ENCODE peak calls at places on chromosomes 5 and 9, in six cellular contexts. E, D, U, R, N and H are unnamed samples.

GRCh38 chr9:111926421-111926875 is 29.8 kb downstream of the UGCG start:
- DNase-seq in E (no peak), N (peak), U (peak), D (no peak), R (no peak), H (peak)

GRCh38 chr9:71506821-71507220 is 261.5 kb downstream of the CEMIP2 start:
- DNase-seq in N (no peak), U (no peak), D (no peak), E (peak), R (no peak), H (peak)

GRCh38 chr5:159184858-159185381 is 24.4 kb downstream of the RNF145 start:
- DNase-seq in N (peak), D (no peak), R (no peak), E (no peak), U (no peak), H (no peak)

GRCh38 chr5:149324639-149325038 is 20.7 kb upstream of the GRPEL2 start:
- DNase-seq in N (no peak), R (no peak), E (no peak), U (no peak), D (no peak), H (no peak)

GRCh38 chr5:9361835-9362234 is 184.0 kb downstream of the SEMA5A start:
- DNase-seq in R (peak), U (peak), N (peak), D (peak), E (peak), H (peak)

GRCh38 chr9:36788534-36788933 is 215.8 kb downstream of the MELK start:
- DNase-seq in E (no peak), N (no peak), U (no peak), D (peak), R (no peak), H (no peak)

GRCh38 chr9:16413509-16414016 is 456.9 kb downstream of the BNC2 start:
- DNase-seq in N (no peak), U (no peak), D (no peak), E (peak), R (peak), H (peak)

GRCh38 chr5:159095882-159096554 is 3.7 kb downstream of the EBF1 start:
- DNase-seq in D (no peak), E (no peak), R (no peak), N (no peak), U (no peak), H (no peak)

GRCh38 chr9:114919611-114920010 is 10.8 kb downstream of the TNFSF8 start:
- DNase-seq in D (no peak), N (no peak), U (no peak), E (no peak), R (no peak), H (no peak)

GRCh38 chr9:6096821-6097220 is 81.4 kb upstream of the RANBP6 start:
- DNase-seq in E (no peak), D (no peak), N (peak), R (no peak), U (no peak), H (no peak)

GRCh38 chr5:173338380-173339015 is 10.3 kb upstream of the STC2 start:
- DNase-seq in U (no peak), E (no peak), R (no peak), D (no peak), N (no peak), H (no peak)

GRCh38 chr5:132266836-132267160 is 9.3 kb downstream of the PDLIM4 start:
- DNase-seq in D (no peak), E (no peak), U (no peak), N (no peak), R (no peak), H (no peak)

GRCh38 chr5:143176048-143176447 is 227.4 kb downstream of the NR3C1 start:
- DNase-seq in R (no peak), N (no peak), D (no peak), U (no peak), E (no peak), H (peak)

GRCh38 chr5:154513669-154514084 is 35.6 kb upstream of the HAND1 start:
- DNase-seq in R (no peak), D (no peak), E (no peak), U (peak), N (no peak), H (no peak)

GRCh38 chr9:10562581-10563343 is 50.0 kb downstream of the PTPRD start:
- DNase-seq in D (no peak), E (no peak), R (no peak), U (no peak), N (no peak), H (no peak)

GRCh38 chr5:34891981-34892380 is 23.3 kb downstream of the RAD1 start:
- DNase-seq in E (no peak), U (no peak), D (no peak), R (no peak), N (no peak), H (no peak)

GRCh38 chr5:158856794-158857193 is 242.9 kb downstream of the EBF1 start:
- DNase-seq in R (no peak), E (no peak), N (no peak), D (no peak), U (no peak), H (no peak)

GRCh38 chr5:150066901-150067396 is 19.4 kb downstream of the CSF1R start:
- DNase-seq in R (no peak), U (no peak), N (no peak), E (no peak), D (no peak), H (peak)

GRCh38 chr9:116162241-116162781 is 8.7 kb downstream of the PAPPA start:
- DNase-seq in N (no peak), R (peak), E (no peak), D (no peak), U (no peak), H (no peak)

GRCh38 chr5:170363671-170364070 is 25.5 kb downstream of the KCNMB1 start:
- DNase-seq in N (no peak), E (no peak), R (no peak), U (no peak), D (no peak), H (peak)

GRCh38 chr5:164433471-164433870 is 928.1 kb downstream of the MAT2B start:
- DNase-seq in U (no peak), N (no peak), R (no peak), D (no peak), E (no peak), H (no peak)

GRCh38 chr5:77012601-77013000 is 17.6 kb upstream of the AGGF1 start:
- DNase-seq in U (no peak), N (no peak), R (no peak), E (no peak), D (no peak), H (no peak)

GRCh38 chr5:143309661-143310431 is 93.6 kb downstream of the NR3C1 start:
- DNase-seq in E (no peak), D (no peak), U (no peak), R (no peak), N (peak), H (peak)

GRCh38 chr5:17317499-17317898 is 100.1 kb downstream of the BASP1 start:
- DNase-seq in R (no peak), U (peak), E (no peak), N (no peak), D (no peak), H (peak)
- H3K4me3 ChIP-seq in R (no peak), U (peak), E (no peak), N (no peak), D (no peak), H (peak)

GRCh38 chr9:136784997-136785361 is 6.2 kb upstream of the TMEM141 start:
- DNase-seq in U (no peak), D (peak), R (no peak), E (no peak), N (no peak), H (no peak)
- TF ChIP-seq MYC in U (no peak), D (no peak), R (no peak), E (no peak), N (no peak), H (no peak)

DNA sequence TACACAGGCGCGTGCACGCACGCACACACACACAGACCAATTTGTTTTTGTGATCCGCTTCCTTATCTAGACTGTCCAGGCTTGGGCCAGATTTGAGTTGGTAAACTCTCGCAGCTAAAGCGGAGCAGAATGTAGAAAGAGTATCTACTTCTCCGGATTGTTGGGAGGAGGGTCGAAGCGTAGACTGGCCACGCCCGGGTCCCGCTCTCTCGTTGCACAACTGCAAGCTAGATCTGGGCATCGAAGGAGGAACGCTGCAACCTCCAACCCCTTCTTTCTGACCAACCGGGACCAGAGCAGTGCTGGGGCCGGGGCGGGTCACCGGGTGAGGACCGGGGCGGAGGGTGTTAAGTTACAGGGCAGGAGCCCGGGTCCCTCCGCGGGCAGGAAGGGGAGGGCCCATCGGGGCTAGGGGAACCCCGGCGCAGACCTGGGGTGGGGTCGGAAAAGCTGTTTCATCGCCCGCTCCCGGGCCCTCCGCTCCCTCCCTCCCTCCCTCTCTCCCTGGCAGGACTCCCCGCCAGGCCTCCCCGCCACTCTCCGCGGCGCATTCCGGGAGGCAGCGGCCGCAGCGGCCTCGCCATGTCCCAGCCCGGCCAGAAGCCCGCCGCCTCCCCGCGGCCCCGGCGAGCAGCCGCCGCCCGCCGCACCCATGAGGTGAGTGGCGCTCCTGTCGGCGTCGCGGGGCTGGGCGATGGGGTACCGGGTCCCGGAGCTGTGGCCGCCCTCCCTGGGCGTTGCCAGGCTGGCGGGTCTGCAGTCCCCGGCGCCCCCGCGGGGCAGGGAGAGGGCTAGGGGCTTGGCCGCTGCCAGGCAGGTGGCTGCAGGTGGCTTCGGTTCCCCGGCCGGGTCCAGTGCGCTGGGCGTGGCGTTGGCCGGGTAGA is at the start of gene CAST:
- DNase-seq in U (peak), D (peak), E (peak), N (peak), R (peak), H (peak)
- TF ChIP-seq POLR2A in U (peak), D (no peak), E (no peak), N (peak), R (peak), H (no peak)

GRCh38 chr5:135508496-135509005 is 27.2 kb downstream of the NEUROG1 start:
- DNase-seq in N (no peak), U (no peak), D (no peak), R (no peak), E (no peak), H (no peak)
- H3K4me3 ChIP-seq in N (no peak), U (no peak), D (no peak), R (no peak), E (no peak), H (no peak)

DNA sequence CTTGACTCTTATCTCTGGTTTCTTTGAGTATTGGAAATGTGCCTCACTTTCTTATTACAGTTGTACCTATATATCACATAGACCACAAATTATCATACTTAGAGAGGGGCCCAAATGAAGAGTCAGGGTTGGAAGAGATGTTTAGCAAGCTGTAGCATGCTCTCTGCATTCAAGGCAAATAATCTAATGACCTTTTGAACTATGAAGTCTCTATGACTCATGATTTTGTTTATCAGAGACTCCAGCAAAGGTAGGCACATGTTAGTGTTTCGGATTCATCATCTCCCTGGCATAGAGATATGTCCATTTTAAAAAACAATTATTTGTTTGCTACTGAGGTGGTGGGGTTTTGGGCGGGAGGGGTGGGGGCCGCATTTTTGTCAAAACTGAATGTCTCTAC is 2000.2 kb downstream of the EFNA5 start:
- DNase-seq in D (no peak), U (no peak), N (no peak), R (peak), E (no peak), H (no peak)
- TF ChIP-seq MYC in D (no peak), U (no peak), N (no peak), R (no peak), E (no peak), H (no peak)

DNA sequence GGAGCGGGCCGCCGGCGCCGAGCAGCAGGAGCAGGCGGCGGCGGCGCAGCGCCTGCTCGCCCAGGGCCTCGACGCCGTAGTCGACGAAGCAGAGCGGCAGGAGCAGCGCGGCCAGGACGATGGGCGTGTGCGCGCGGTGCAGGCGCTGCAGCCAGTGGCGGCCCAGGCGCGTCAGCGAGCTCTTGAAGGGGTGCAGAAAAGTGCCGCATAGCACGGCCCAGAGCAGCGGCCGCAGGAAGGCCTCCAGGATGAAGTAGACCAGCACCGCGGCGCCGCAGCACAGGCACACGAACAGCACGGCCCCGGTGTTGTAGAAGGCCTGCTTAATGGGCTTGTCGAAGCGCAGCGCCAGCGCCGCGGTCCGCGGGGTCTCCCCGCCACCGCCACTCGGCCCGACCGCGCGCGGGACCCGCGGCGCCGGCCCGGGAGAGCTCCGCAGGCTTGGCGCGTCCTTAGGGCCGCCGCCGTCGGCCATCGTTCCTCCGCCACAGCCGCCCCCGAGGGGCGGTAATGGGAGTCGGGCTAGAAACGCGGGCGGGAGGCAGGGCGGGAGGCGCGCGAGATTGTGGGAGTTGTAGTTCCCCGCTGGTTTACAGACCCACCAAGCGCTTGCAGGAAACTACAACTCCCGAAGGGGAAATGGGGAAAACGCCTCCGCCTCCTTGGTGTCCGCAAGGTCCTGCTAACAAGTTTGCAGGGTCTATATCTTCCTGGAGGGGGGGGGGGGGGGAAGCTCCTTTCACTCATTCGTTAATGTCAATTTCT is at the start of gene TMEM245:
- DNase-seq in E (peak), U (peak), D (peak), N (peak), R (peak), H (peak)
- TF ChIP-seq POLR2A in E (peak), U (peak), D (no peak), N (peak), R (peak), H (peak)

GRCh38 chr5:91925249-91925648 is 542.1 kb upstream of the ARRDC3 start:
- DNase-seq in E (no peak), D (no peak), N (no peak), U (no peak), R (peak), H (no peak)
- H3K4me3 ChIP-seq in E (no peak), D (no peak), N (no peak), U (no peak), R (no peak), H (no peak)

GRCh38 chr9:121633736-121634135 is 17.7 kb upstream of the DAB2IP start:
- DNase-seq in N (no peak), D (no peak), U (no peak), R (no peak), E (no peak), H (no peak)

GRCh38 chr9:121634329-121634784 is 17.1 kb upstream of the DAB2IP start:
- DNase-seq in U (no peak), N (no peak), E (no peak), D (no peak), R (peak), H (peak)

GRCh38 chr9:121635300-121635699 is 16.1 kb upstream of the DAB2IP start:
- DNase-seq in R (no peak), D (no peak), E (no peak), U (no peak), N (no peak), H (no peak)

GRCh38 chr9:121633144-121633714 is 18.2 kb upstream of the DAB2IP start:
- DNase-seq in N (no peak), R (peak), E (no peak), U (no peak), D (no peak), H (no peak)

DNA sequence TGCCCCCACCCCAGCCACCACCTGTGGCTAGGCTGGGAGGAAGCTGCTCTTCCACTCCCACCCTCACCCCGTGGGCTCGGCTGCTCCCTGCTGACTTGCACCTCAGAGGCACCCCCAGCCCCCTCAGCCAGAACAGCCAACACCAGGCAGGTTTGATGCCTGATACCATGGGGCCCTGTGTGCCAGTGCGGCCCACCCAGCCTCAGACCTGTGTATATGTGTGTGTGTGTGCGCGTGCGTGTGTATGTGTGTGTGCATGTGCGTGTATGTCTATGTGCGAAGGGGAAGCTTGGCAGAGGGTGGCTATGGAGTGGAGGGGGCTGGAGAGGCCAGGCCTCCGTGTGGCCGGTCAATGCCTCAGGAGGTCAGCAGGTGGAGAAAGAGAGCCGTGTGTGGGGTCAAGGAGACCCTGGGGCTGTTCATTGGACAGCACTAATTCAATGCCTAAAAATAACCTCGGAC is 16.6 kb upstream of the DAB2IP start:
- DNase-seq in N (peak), R (peak), D (peak), U (no peak), E (peak), H (peak)
- TF ChIP-seq MYC in N (no peak), R (peak), D (no peak), U (no peak), E (no peak), H (peak)